ENCODE peak calls at places on chromosomes 3 and 15, in eight cellular contexts. One of them, this sample, is unnamed.
A peak's percentile ranks its signal among the peaks of the same experiment; 100 is the strongest.

GRCh38 chr3:171950373-171950772 is 89.0 kb upstream of the FNDC3B start:
- DNase-seq in activated T-cell treated with anti-CD3 and anti-CD28 coated beads, Interleukin-2, amount 50 U/mL, for 48 hours: no peak
- DNase-seq in KBM-7: no peak
- DNase-seq in substantia nigra: no peak
- DNase-seq in PC-3: peak; percentile 76
- DNase-seq in ovary: no peak
- DNase-seq in HT-29: no peak
- DNase-seq in ELR: peak; percentile 72
- DNase-seq in this sample: no peak

GRCh38 chr3:10774129-10774670 is 41.8 kb upstream of the SLC6A11 start:
- DNase-seq in activated T-cell treated with anti-CD3 and anti-CD28 coated beads, Interleukin-2, amount 50 U/mL, for 48 hours: no peak
- DNase-seq in KBM-7: no peak
- DNase-seq in substantia nigra: no peak
- DNase-seq in PC-3: no peak
- DNase-seq in ovary: no peak
- DNase-seq in HT-29: no peak
- DNase-seq in ELR: no peak
- DNase-seq in this sample: no peak

GRCh38 chr15:71329509-71330260 is 214.4 kb downstream of the THSD4 start:
- DNase-seq in activated T-cell treated with anti-CD3 and anti-CD28 coated beads, Interleukin-2, amount 50 U/mL, for 48 hours: no peak
- DNase-seq in KBM-7: no peak
- DNase-seq in substantia nigra: no peak
- DNase-seq in PC-3: peak; percentile 80
- DNase-seq in ovary: peak; percentile 21
- DNase-seq in HT-29: peak; percentile 30
- DNase-seq in ELR: peak; percentile 61
- DNase-seq in this sample: no peak

GRCh38 chr3:194739498-194740284 is 54.0 kb downstream of the FAM43A start:
- DNase-seq in activated T-cell treated with anti-CD3 and anti-CD28 coated beads, Interleukin-2, amount 50 U/mL, for 48 hours: no peak
- DNase-seq in KBM-7: no peak
- DNase-seq in substantia nigra: no peak
- DNase-seq in PC-3: peak; percentile 76
- DNase-seq in ovary: no peak
- DNase-seq in HT-29: no peak
- DNase-seq in ELR: peak; percentile 72
- DNase-seq in this sample: no peak

GRCh38 chr3:124679048-124679638 is 51.1 kb upstream of the UMPS start:
- DNase-seq in activated T-cell treated with anti-CD3 and anti-CD28 coated beads, Interleukin-2, amount 50 U/mL, for 48 hours: no peak
- DNase-seq in KBM-7: no peak
- DNase-seq in substantia nigra: no peak
- DNase-seq in PC-3: no peak
- DNase-seq in ovary: no peak
- DNase-seq in HT-29: no peak
- DNase-seq in ELR: no peak
- DNase-seq in this sample: no peak

GRCh38 chr3:72042397-72043211 is 257.7 kb upstream of the PROK2 start:
- DNase-seq in activated T-cell treated with anti-CD3 and anti-CD28 coated beads, Interleukin-2, amount 50 U/mL, for 48 hours: no peak
- DNase-seq in KBM-7: no peak
- DNase-seq in substantia nigra: no peak
- DNase-seq in PC-3: no peak
- DNase-seq in ovary: no peak
- DNase-seq in HT-29: no peak
- DNase-seq in ELR: peak; percentile 38
- DNase-seq in this sample: no peak

GRCh38 chr15:31197497-31198414 is 96.2 kb upstream of the TRPM1 start:
- DNase-seq in activated T-cell treated with anti-CD3 and anti-CD28 coated beads, Interleukin-2, amount 50 U/mL, for 48 hours: peak; percentile 64
- DNase-seq in KBM-7: peak; percentile 60
- DNase-seq in substantia nigra: no peak
- DNase-seq in PC-3: peak; percentile 49
- DNase-seq in ovary: no peak
- DNase-seq in HT-29: peak; percentile 61
- DNase-seq in ELR: peak; percentile 45
- DNase-seq in this sample: peak; percentile 70

GRCh38 chr15:31464216-31465082 is 137.8 kb downstream of the KLF13 start:
- DNase-seq in activated T-cell treated with anti-CD3 and anti-CD28 coated beads, Interleukin-2, amount 50 U/mL, for 48 hours: peak; percentile 13
- DNase-seq in KBM-7: no peak
- DNase-seq in substantia nigra: no peak
- DNase-seq in PC-3: no peak
- DNase-seq in ovary: no peak
- DNase-seq in HT-29: no peak
- DNase-seq in ELR: no peak
- DNase-seq in this sample: no peak

GRCh38 chr15:43212299-43212698 is 8.5 kb downstream of the EPB42 start:
- DNase-seq in activated T-cell treated with anti-CD3 and anti-CD28 coated beads, Interleukin-2, amount 50 U/mL, for 48 hours: no peak
- DNase-seq in KBM-7: no peak
- DNase-seq in substantia nigra: no peak
- DNase-seq in PC-3: no peak
- DNase-seq in ovary: no peak
- DNase-seq in HT-29: no peak
- DNase-seq in ELR: no peak
- DNase-seq in this sample: no peak

GRCh38 chr15:28885289-28885629 is 515 bp upstream of the APBA2 start:
- DNase-seq in activated T-cell treated with anti-CD3 and anti-CD28 coated beads, Interleukin-2, amount 50 U/mL, for 48 hours: no peak
- DNase-seq in KBM-7: no peak
- DNase-seq in substantia nigra: no peak
- DNase-seq in PC-3: no peak
- DNase-seq in ovary: no peak
- DNase-seq in HT-29: no peak
- DNase-seq in ELR: peak; percentile 10
- DNase-seq in this sample: no peak

GRCh38 chr3:174355505-174355904 is 503.6 kb upstream of the NAALADL2 start:
- DNase-seq in activated T-cell treated with anti-CD3 and anti-CD28 coated beads, Interleukin-2, amount 50 U/mL, for 48 hours: no peak
- DNase-seq in KBM-7: peak; percentile 20
- DNase-seq in substantia nigra: no peak
- DNase-seq in PC-3: peak; percentile 48
- DNase-seq in ovary: no peak
- DNase-seq in HT-29: peak; percentile 61
- DNase-seq in ELR: peak; percentile 60
- DNase-seq in this sample: no peak

GRCh38 chr3:123453675-123454074 is 4.8 kb upstream of the ADCY5 start:
- DNase-seq in activated T-cell treated with anti-CD3 and anti-CD28 coated beads, Interleukin-2, amount 50 U/mL, for 48 hours: no peak
- DNase-seq in KBM-7: no peak
- DNase-seq in substantia nigra: no peak
- DNase-seq in PC-3: no peak
- DNase-seq in ovary: no peak
- DNase-seq in HT-29: no peak
- DNase-seq in ELR: no peak
- DNase-seq in this sample: no peak

This sample was measured in right cardiac atrium.